ENCODE peak calls at places on chromosomes 4 and X, in ten cellular contexts. One of them, this sample, is unnamed.

GRCh38 chr4:113350576-113350975 is 301.1 kb downstream of the ANK2 start:
- DNase-seq in fibroblast of mammary gland: peak
- DNase-seq in GM12878: peak
- DNase-seq in nephron progenitor cell: no peak
- DNase-seq in fibroblast of pulmonary artery: no peak
- DNase-seq in RWPE1: no peak
- DNase-seq in psoas muscle: no peak
- DNase-seq in CD4-positive, alpha-beta T cell: no peak
- DNase-seq in glutamatergic neuron: no peak
- DNase-seq in cardiac fibroblast: no peak
- DNase-seq in this sample: peak

GRCh38 chr4:153514001-153514526 is 47.9 kb downstream of the TMEM131L start:
- DNase-seq in glutamatergic neuron: no peak
- DNase-seq in cardiac fibroblast: peak
- DNase-seq in psoas muscle: no peak
- DNase-seq in CD4-positive, alpha-beta T cell: no peak
- DNase-seq in nephron progenitor cell: no peak
- DNase-seq in RWPE1: no peak
- DNase-seq in fibroblast of pulmonary artery: peak
- DNase-seq in fibroblast of mammary gland: peak
- DNase-seq in GM12878: no peak
- DNase-seq in this sample: peak

GRCh38 chr4:108683479-108683878 is 33.1 kb downstream of the OSTC start:
- DNase-seq in nephron progenitor cell: no peak
- DNase-seq in glutamatergic neuron: no peak
- DNase-seq in psoas muscle: no peak
- DNase-seq in GM12878: no peak
- DNase-seq in CD4-positive, alpha-beta T cell: no peak
- DNase-seq in fibroblast of mammary gland: peak
- DNase-seq in RWPE1: peak
- DNase-seq in cardiac fibroblast: peak
- DNase-seq in fibroblast of pulmonary artery: peak
- DNase-seq in this sample: peak

GRCh38 chr4:164734476-164734875 is 19.5 kb upstream of the SMIM31 start:
- DNase-seq in GM12878: no peak
- DNase-seq in glutamatergic neuron: no peak
- DNase-seq in psoas muscle: no peak
- DNase-seq in nephron progenitor cell: no peak
- DNase-seq in RWPE1: no peak
- DNase-seq in fibroblast of mammary gland: no peak
- DNase-seq in CD4-positive, alpha-beta T cell: no peak
- DNase-seq in fibroblast of pulmonary artery: no peak
- DNase-seq in cardiac fibroblast: no peak
- DNase-seq in this sample: no peak

GRCh38 chr4:113760094-113760851 is 1.3 kb downstream of the CAMK2D start:
- DNase-seq in fibroblast of pulmonary artery: peak
- DNase-seq in glutamatergic neuron: peak
- DNase-seq in GM12878: no peak
- DNase-seq in psoas muscle: peak
- DNase-seq in nephron progenitor cell: peak
- DNase-seq in fibroblast of mammary gland: peak
- DNase-seq in RWPE1: peak
- DNase-seq in CD4-positive, alpha-beta T cell: no peak
- DNase-seq in cardiac fibroblast: peak
- DNase-seq in this sample: no peak

GRCh38 chr4:169854090-169854489 is 96.3 kb upstream of the HPF1 start:
- DNase-seq in psoas muscle: no peak
- DNase-seq in fibroblast of mammary gland: no peak
- DNase-seq in fibroblast of pulmonary artery: no peak
- DNase-seq in cardiac fibroblast: no peak
- DNase-seq in CD4-positive, alpha-beta T cell: no peak
- DNase-seq in glutamatergic neuron: no peak
- DNase-seq in GM12878: no peak
- DNase-seq in RWPE1: no peak
- DNase-seq in nephron progenitor cell: no peak
- DNase-seq in this sample: no peak

GRCh38 chr4:177696438-177696966 is 254.3 kb upstream of the AGA start:
- DNase-seq in psoas muscle: no peak
- DNase-seq in CD4-positive, alpha-beta T cell: no peak
- DNase-seq in glutamatergic neuron: no peak
- DNase-seq in fibroblast of mammary gland: peak
- DNase-seq in nephron progenitor cell: no peak
- DNase-seq in RWPE1: no peak
- DNase-seq in cardiac fibroblast: no peak
- DNase-seq in GM12878: no peak
- DNase-seq in fibroblast of pulmonary artery: no peak
- DNase-seq in this sample: no peak

GRCh38 chr4:99710681-99711345 is 53.2 kb upstream of the C4orf54 start:
- DNase-seq in nephron progenitor cell: no peak
- DNase-seq in CD4-positive, alpha-beta T cell: no peak
- DNase-seq in psoas muscle: no peak
- DNase-seq in fibroblast of mammary gland: peak
- DNase-seq in cardiac fibroblast: no peak
- DNase-seq in RWPE1: peak
- DNase-seq in fibroblast of pulmonary artery: no peak
- DNase-seq in glutamatergic neuron: no peak
- DNase-seq in GM12878: no peak
- DNase-seq in this sample: no peak

GRCh38 chr4:112210777-112211176 is 20.8 kb upstream of the AP1AR start:
- DNase-seq in RWPE1: no peak
- DNase-seq in fibroblast of pulmonary artery: no peak
- DNase-seq in nephron progenitor cell: no peak
- DNase-seq in fibroblast of mammary gland: peak
- DNase-seq in GM12878: no peak
- DNase-seq in cardiac fibroblast: peak
- DNase-seq in glutamatergic neuron: no peak
- DNase-seq in psoas muscle: no peak
- DNase-seq in CD4-positive, alpha-beta T cell: no peak
- DNase-seq in this sample: no peak

GRCh38 chrX:81195712-81196111 is 6.0 kb downstream of the HMGN5 start:
- DNase-seq in glutamatergic neuron: peak
- DNase-seq in fibroblast of mammary gland: peak
- DNase-seq in CD4-positive, alpha-beta T cell: peak
- DNase-seq in nephron progenitor cell: peak
- DNase-seq in psoas muscle: peak
- DNase-seq in RWPE1: no peak
- DNase-seq in cardiac fibroblast: peak
- DNase-seq in fibroblast of pulmonary artery: peak
- DNase-seq in GM12878: no peak
- DNase-seq in this sample: peak

GRCh38 chr4:23957465-23957864 is 67.6 kb upstream of the PPARGC1A start:
- DNase-seq in glutamatergic neuron: no peak
- DNase-seq in cardiac fibroblast: no peak
- DNase-seq in CD4-positive, alpha-beta T cell: no peak
- DNase-seq in GM12878: no peak
- DNase-seq in psoas muscle: no peak
- DNase-seq in fibroblast of pulmonary artery: no peak
- DNase-seq in fibroblast of mammary gland: no peak
- DNase-seq in RWPE1: no peak
- DNase-seq in nephron progenitor cell: no peak
- DNase-seq in this sample: no peak
- TF ChIP-seq CTCF in glutamatergic neuron: no peak
- TF ChIP-seq CTCF in cardiac fibroblast: no peak
- TF ChIP-seq CTCF in CD4-positive, alpha-beta T cell: no peak
- TF ChIP-seq CTCF in GM12878: no peak
- TF ChIP-seq CTCF in psoas muscle: no peak
- TF ChIP-seq CTCF in fibroblast of pulmonary artery: no peak
- TF ChIP-seq CTCF in fibroblast of mammary gland: no peak
- TF ChIP-seq CTCF in RWPE1: no peak
- TF ChIP-seq CTCF in nephron progenitor cell: no peak
- TF ChIP-seq CTCF in this sample: no peak

GRCh38 chr4:128915544-128915943 is 106.0 kb downstream of the JADE1 start:
- DNase-seq in glutamatergic neuron: no peak
- DNase-seq in psoas muscle: no peak
- DNase-seq in fibroblast of mammary gland: no peak
- DNase-seq in GM12878: no peak
- DNase-seq in RWPE1: no peak
- DNase-seq in cardiac fibroblast: no peak
- DNase-seq in fibroblast of pulmonary artery: no peak
- DNase-seq in nephron progenitor cell: no peak
- DNase-seq in CD4-positive, alpha-beta T cell: no peak
- DNase-seq in this sample: no peak

GRCh38 chr4:128916832-128917231 is 107.3 kb downstream of the JADE1 start:
- DNase-seq in cardiac fibroblast: no peak
- DNase-seq in RWPE1: no peak
- DNase-seq in psoas muscle: no peak
- DNase-seq in glutamatergic neuron: no peak
- DNase-seq in fibroblast of pulmonary artery: no peak
- DNase-seq in GM12878: peak
- DNase-seq in fibroblast of mammary gland: no peak
- DNase-seq in nephron progenitor cell: no peak
- DNase-seq in CD4-positive, alpha-beta T cell: no peak
- DNase-seq in this sample: no peak

GRCh38 chr4:128917781-128918180 is 108.3 kb downstream of the JADE1 start:
- DNase-seq in RWPE1: no peak
- DNase-seq in fibroblast of pulmonary artery: no peak
- DNase-seq in GM12878: peak
- DNase-seq in psoas muscle: no peak
- DNase-seq in fibroblast of mammary gland: no peak
- DNase-seq in glutamatergic neuron: no peak
- DNase-seq in cardiac fibroblast: no peak
- DNase-seq in nephron progenitor cell: no peak
- DNase-seq in CD4-positive, alpha-beta T cell: no peak
- DNase-seq in this sample: no peak

GRCh38 chr4:128908735-128909134 is 99.2 kb downstream of the JADE1 start:
- DNase-seq in glutamatergic neuron: no peak
- DNase-seq in psoas muscle: no peak
- DNase-seq in fibroblast of mammary gland: peak
- DNase-seq in cardiac fibroblast: no peak
- DNase-seq in fibroblast of pulmonary artery: no peak
- DNase-seq in nephron progenitor cell: no peak
- DNase-seq in GM12878: no peak
- DNase-seq in RWPE1: no peak
- DNase-seq in CD4-positive, alpha-beta T cell: no peak
- DNase-seq in this sample: no peak

DNA sequence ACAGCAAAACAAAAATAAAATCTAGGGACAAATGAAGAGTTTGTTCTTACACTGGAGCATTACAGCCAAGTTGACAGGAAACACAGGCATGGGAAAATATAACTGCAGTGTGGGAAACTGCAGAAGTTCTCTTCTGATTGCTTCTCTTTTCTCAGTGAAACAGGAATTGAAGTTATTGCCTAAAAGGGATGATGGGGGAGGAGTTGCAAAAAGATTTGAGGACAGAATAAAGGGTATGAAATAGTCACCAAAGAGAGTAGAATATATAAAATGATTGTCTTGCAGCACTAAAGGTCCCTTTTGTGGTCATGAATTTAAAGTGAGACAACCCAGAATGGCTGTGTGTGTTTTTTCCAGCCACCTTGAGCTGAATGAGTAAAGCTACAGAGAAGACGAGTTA is 103.7 kb downstream of the JADE1 start:
- DNase-seq in CD4-positive, alpha-beta T cell: no peak
- DNase-seq in fibroblast of mammary gland: no peak
- DNase-seq in nephron progenitor cell: no peak
- DNase-seq in GM12878: peak
- DNase-seq in RWPE1: no peak
- DNase-seq in fibroblast of pulmonary artery: no peak
- DNase-seq in cardiac fibroblast: no peak
- DNase-seq in psoas muscle: no peak
- DNase-seq in glutamatergic neuron: no peak
- DNase-seq in this sample: no peak
- TF ChIP-seq CTCF in CD4-positive, alpha-beta T cell: no peak
- TF ChIP-seq CTCF in fibroblast of mammary gland: no peak
- TF ChIP-seq CTCF in nephron progenitor cell: no peak
- TF ChIP-seq CTCF in GM12878: no peak
- TF ChIP-seq CTCF in RWPE1: no peak
- TF ChIP-seq CTCF in fibroblast of pulmonary artery: no peak
- TF ChIP-seq CTCF in cardiac fibroblast: no peak
- TF ChIP-seq CTCF in psoas muscle: no peak
- TF ChIP-seq CTCF in glutamatergic neuron: no peak
- TF ChIP-seq CTCF in this sample: no peak

GRCh38 chrX:15468036-15468435 is 25.1 kb downstream of the PIR start:
- DNase-seq in cardiac fibroblast: peak
- DNase-seq in CD4-positive, alpha-beta T cell: no peak
- DNase-seq in GM12878: no peak
- DNase-seq in fibroblast of mammary gland: peak
- DNase-seq in RWPE1: peak
- DNase-seq in nephron progenitor cell: no peak
- DNase-seq in glutamatergic neuron: no peak
- DNase-seq in psoas muscle: peak
- DNase-seq in fibroblast of pulmonary artery: peak
- DNase-seq in this sample: peak

GRCh38 chrX:15469613-15470012 is 23.5 kb downstream of the PIR start:
- DNase-seq in cardiac fibroblast: no peak
- DNase-seq in fibroblast of mammary gland: no peak
- DNase-seq in GM12878: no peak
- DNase-seq in psoas muscle: no peak
- DNase-seq in CD4-positive, alpha-beta T cell: no peak
- DNase-seq in fibroblast of pulmonary artery: no peak
- DNase-seq in nephron progenitor cell: no peak
- DNase-seq in RWPE1: no peak
- DNase-seq in glutamatergic neuron: no peak
- DNase-seq in this sample: no peak

GRCh38 chrX:15474058-15474457 is 19.1 kb downstream of the PIR start:
- DNase-seq in GM12878: no peak
- DNase-seq in fibroblast of pulmonary artery: no peak
- DNase-seq in CD4-positive, alpha-beta T cell: no peak
- DNase-seq in RWPE1: no peak
- DNase-seq in psoas muscle: no peak
- DNase-seq in nephron progenitor cell: no peak
- DNase-seq in fibroblast of mammary gland: no peak
- DNase-seq in cardiac fibroblast: no peak
- DNase-seq in glutamatergic neuron: no peak
- DNase-seq in this sample: no peak

GRCh38 chrX:15472523-15472922 is 20.6 kb downstream of the PIR start:
- DNase-seq in GM12878: no peak
- DNase-seq in CD4-positive, alpha-beta T cell: no peak
- DNase-seq in fibroblast of mammary gland: no peak
- DNase-seq in cardiac fibroblast: no peak
- DNase-seq in glutamatergic neuron: no peak
- DNase-seq in psoas muscle: no peak
- DNase-seq in nephron progenitor cell: no peak
- DNase-seq in fibroblast of pulmonary artery: no peak
- DNase-seq in RWPE1: no peak
- DNase-seq in this sample: no peak

DNA sequence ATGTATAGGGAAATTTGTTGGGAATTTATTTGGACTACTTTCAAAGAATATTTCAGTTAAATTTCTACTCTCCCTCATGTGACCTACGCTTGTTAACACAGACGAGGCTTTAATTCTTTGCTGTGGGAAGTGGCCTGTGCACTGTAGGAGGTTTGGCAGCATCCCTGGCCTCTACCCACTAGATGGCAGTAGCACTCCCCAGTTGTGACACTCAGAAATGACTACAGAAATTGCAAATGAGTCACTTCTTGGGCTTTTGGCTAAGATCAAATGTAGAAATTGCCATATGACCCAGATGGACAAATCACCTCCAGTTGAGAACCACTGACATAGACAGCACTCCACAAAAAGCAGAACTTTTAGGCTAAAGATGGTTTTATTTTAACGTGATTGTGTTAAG is 22.1 kb downstream of the PIR start:
- DNase-seq in GM12878: peak
- DNase-seq in psoas muscle: peak
- DNase-seq in RWPE1: peak
- DNase-seq in nephron progenitor cell: peak
- DNase-seq in CD4-positive, alpha-beta T cell: peak
- DNase-seq in fibroblast of pulmonary artery: peak
- DNase-seq in fibroblast of mammary gland: peak
- DNase-seq in cardiac fibroblast: peak
- DNase-seq in glutamatergic neuron: peak
- DNase-seq in this sample: peak
- TF ChIP-seq CTCF in GM12878: peak
- TF ChIP-seq CTCF in psoas muscle: peak
- TF ChIP-seq CTCF in RWPE1: peak
- TF ChIP-seq CTCF in nephron progenitor cell: peak
- TF ChIP-seq CTCF in CD4-positive, alpha-beta T cell: peak
- TF ChIP-seq CTCF in fibroblast of pulmonary artery: peak
- TF ChIP-seq CTCF in fibroblast of mammary gland: peak
- TF ChIP-seq CTCF in cardiac fibroblast: peak
- TF ChIP-seq CTCF in glutamatergic neuron: peak
- TF ChIP-seq CTCF in this sample: peak

GRCh38 chrX:48703642-48704481 is 7.3 kb downstream of the SUV39H1 start:
- DNase-seq in CD4-positive, alpha-beta T cell: no peak
- DNase-seq in fibroblast of pulmonary artery: peak
- DNase-seq in nephron progenitor cell: no peak
- DNase-seq in GM12878: no peak
- DNase-seq in psoas muscle: no peak
- DNase-seq in glutamatergic neuron: no peak
- DNase-seq in RWPE1: peak
- DNase-seq in fibroblast of mammary gland: peak
- DNase-seq in cardiac fibroblast: peak
- DNase-seq in this sample: no peak
- TF ChIP-seq CTCF in CD4-positive, alpha-beta T cell: no peak
- TF ChIP-seq CTCF in fibroblast of pulmonary artery: no peak
- TF ChIP-seq CTCF in nephron progenitor cell: no peak
- TF ChIP-seq CTCF in GM12878: no peak
- TF ChIP-seq CTCF in psoas muscle: no peak
- TF ChIP-seq CTCF in glutamatergic neuron: no peak
- TF ChIP-seq CTCF in RWPE1: no peak
- TF ChIP-seq CTCF in fibroblast of mammary gland: no peak
- TF ChIP-seq CTCF in cardiac fibroblast: no peak
- TF ChIP-seq CTCF in this sample: no peak

This sample was measured in astrocyte of the cerebellum.